ENCODE peak calls at places on chromosome 18, in five cellular contexts. One of them, this sample, is unnamed.
A peak's percentile ranks its signal among the peaks of the same experiment; 100 is the strongest.

GRCh38 chr18:26227051-26227672 is 917 bp downstream of the TAF4B start:
- DNase-seq in IMR-90: no peak
- DNase-seq in suprapubic skin: no peak
- DNase-seq in tibial nerve: no peak
- DNase-seq in ovary: no peak
- DNase-seq in this sample: no peak

GRCh38 chr18:51196116-51196810 is 1.2 kb downstream of the MEX3C start:
- DNase-seq in IMR-90: peak; percentile 15
- DNase-seq in suprapubic skin: peak; percentile 84
- DNase-seq in tibial nerve: peak; percentile 32
- DNase-seq in ovary: peak; percentile 64
- DNase-seq in this sample: peak; percentile 89

GRCh38 chr18:5518899-5519371 is 24.9 kb downstream of the EPB41L3 start:
- DNase-seq in IMR-90: peak; percentile 71
- DNase-seq in suprapubic skin: no peak
- DNase-seq in tibial nerve: no peak
- DNase-seq in ovary: no peak
- DNase-seq in this sample: no peak

GRCh38 chr18:39487932-39488331 is 1922.3 kb upstream of the CELF4 start:
- DNase-seq in IMR-90: no peak
- DNase-seq in suprapubic skin: no peak
- DNase-seq in tibial nerve: no peak
- DNase-seq in ovary: no peak
- DNase-seq in this sample: no peak

GRCh38 chr18:31573047-31573446 is 18.6 kb upstream of the TTR start:
- DNase-seq in IMR-90: no peak
- DNase-seq in suprapubic skin: no peak
- DNase-seq in tibial nerve: no peak
- DNase-seq in ovary: no peak
- DNase-seq in this sample: no peak

GRCh38 chr18:61394983-61395382 is 61.8 kb downstream of the CDH20 start:
- DNase-seq in IMR-90: no peak
- DNase-seq in suprapubic skin: no peak
- DNase-seq in tibial nerve: no peak
- DNase-seq in ovary: no peak
- DNase-seq in this sample: no peak

GRCh38 chr18:13266208-13267100 is 47.9 kb downstream of the LDLRAD4 start:
- DNase-seq in IMR-90: no peak
- DNase-seq in suprapubic skin: peak; percentile 84
- DNase-seq in tibial nerve: no peak
- DNase-seq in ovary: no peak
- DNase-seq in this sample: peak; percentile 40

GRCh38 chr18:5237083-5237722 is 40.1 kb upstream of the AKAIN1 start:
- DNase-seq in IMR-90: peak; percentile 34
- DNase-seq in suprapubic skin: no peak
- DNase-seq in tibial nerve: no peak
- DNase-seq in ovary: no peak
- DNase-seq in this sample: no peak

GRCh38 chr18:62735387-62735786 is 20.0 kb downstream of the PHLPP1 start:
- DNase-seq in IMR-90: no peak
- DNase-seq in suprapubic skin: no peak
- DNase-seq in tibial nerve: no peak
- DNase-seq in ovary: no peak
- DNase-seq in this sample: no peak

GRCh38 chr18:21004721-21005120 is 106.9 kb downstream of the ROCK1 start:
- DNase-seq in IMR-90: peak; percentile 86
- DNase-seq in suprapubic skin: no peak
- DNase-seq in tibial nerve: no peak
- DNase-seq in ovary: no peak
- DNase-seq in this sample: no peak

GRCh38 chr18:28108801-28109200 is 68.1 kb downstream of the CDH2 start:
- DNase-seq in IMR-90: no peak
- DNase-seq in suprapubic skin: no peak
- DNase-seq in tibial nerve: no peak
- DNase-seq in ovary: no peak
- DNase-seq in this sample: no peak

GRCh38 chr18:72700961-72701710 is 157.0 kb upstream of the CBLN2 start:
- DNase-seq in IMR-90: peak; percentile 14
- DNase-seq in suprapubic skin: no peak
- DNase-seq in tibial nerve: no peak
- DNase-seq in ovary: no peak
- DNase-seq in this sample: no peak

GRCh38 chr18:30987479-30988241 is 54.9 kb downstream of the DSC3 start:
- DNase-seq in IMR-90: no peak
- DNase-seq in suprapubic skin: no peak
- DNase-seq in tibial nerve: no peak
- DNase-seq in ovary: no peak
- DNase-seq in this sample: no peak

GRCh38 chr18:34990571-34990970 is 50.6 kb upstream of the MAPRE2 start:
- DNase-seq in IMR-90: peak; percentile 11
- DNase-seq in suprapubic skin: no peak
- DNase-seq in tibial nerve: no peak
- DNase-seq in ovary: no peak
- DNase-seq in this sample: no peak

GRCh38 chr18:36630917-36631316 is 197.9 kb downstream of the TPGS2 start:
- DNase-seq in IMR-90: no peak
- DNase-seq in suprapubic skin: no peak
- DNase-seq in tibial nerve: no peak
- DNase-seq in ovary: no peak
- DNase-seq in this sample: no peak

GRCh38 chr18:10715791-10716190 is 190.0 kb downstream of the NAPG start:
- DNase-seq in IMR-90: peak; percentile 73
- DNase-seq in suprapubic skin: no peak
- DNase-seq in tibial nerve: no peak
- DNase-seq in ovary: no peak
- DNase-seq in this sample: no peak

GRCh38 chr18:44180683-44181082 is 500.0 kb upstream of the SETBP1 start:
- DNase-seq in IMR-90: peak; percentile 3
- DNase-seq in suprapubic skin: no peak
- DNase-seq in tibial nerve: no peak
- DNase-seq in ovary: no peak
- DNase-seq in this sample: no peak

GRCh38 chr18:79630266-79631095 is 49.1 kb upstream of the CTDP1 start:
- DNase-seq in IMR-90: no peak
- DNase-seq in suprapubic skin: peak; percentile 40
- DNase-seq in tibial nerve: no peak
- DNase-seq in ovary: no peak
- DNase-seq in this sample: no peak

GRCh38 chr18:35155403-35156117 is 85.3 kb upstream of the ZNF397 start:
- DNase-seq in IMR-90: peak; percentile 15
- DNase-seq in suprapubic skin: no peak
- DNase-seq in tibial nerve: no peak
- DNase-seq in ovary: no peak
- DNase-seq in this sample: no peak

GRCh38 chr18:44725300-44726096 is 44.8 kb downstream of the SETBP1 start:
- DNase-seq in IMR-90: peak; percentile 43
- DNase-seq in suprapubic skin: no peak
- DNase-seq in tibial nerve: no peak
- DNase-seq in ovary: peak; percentile 60
- DNase-seq in this sample: no peak

GRCh38 chr18:62790836-62791772 is 75.8 kb downstream of the PHLPP1 start:
- DNase-seq in IMR-90: peak; percentile 75
- DNase-seq in suprapubic skin: no peak
- DNase-seq in tibial nerve: no peak
- DNase-seq in ovary: no peak
- DNase-seq in this sample: no peak

GRCh38 chr18:55396267-55396905 is 191.6 kb downstream of the TCF4 start:
- DNase-seq in IMR-90: no peak
- DNase-seq in suprapubic skin: no peak
- DNase-seq in tibial nerve: no peak
- DNase-seq in ovary: no peak
- DNase-seq in this sample: no peak
- H3K4me3 ChIP-seq in IMR-90: no peak overlapping the region
- H3K4me3 ChIP-seq in suprapubic skin: no peak overlapping the region
- H3K4me3 ChIP-seq in tibial nerve: no peak overlapping the region
- H3K4me3 ChIP-seq in ovary: no peak overlapping the region
- H3K4me3 ChIP-seq in this sample: no peak overlapping the region

GRCh38 chr18:29164993-29165599 is 988.2 kb upstream of the CDH2 start:
- DNase-seq in IMR-90: peak; percentile 90
- DNase-seq in suprapubic skin: no peak
- DNase-seq in tibial nerve: no peak
- DNase-seq in ovary: no peak
- DNase-seq in this sample: no peak

GRCh38 chr18:29160123-29160522 is 983.2 kb upstream of the CDH2 start:
- DNase-seq in IMR-90: no peak
- DNase-seq in suprapubic skin: no peak
- DNase-seq in tibial nerve: no peak
- DNase-seq in ovary: no peak
- DNase-seq in this sample: no peak

GRCh38 chr18:29163596-29163995 is 986.7 kb upstream of the CDH2 start:
- DNase-seq in IMR-90: no peak
- DNase-seq in suprapubic skin: no peak
- DNase-seq in tibial nerve: no peak
- DNase-seq in ovary: no peak
- DNase-seq in this sample: no peak

GRCh38 chr18:29161429-29161828 is 984.5 kb upstream of the CDH2 start:
- DNase-seq in IMR-90: peak; percentile 26
- DNase-seq in suprapubic skin: no peak
- DNase-seq in tibial nerve: no peak
- DNase-seq in ovary: no peak
- DNase-seq in this sample: no peak

DNA sequence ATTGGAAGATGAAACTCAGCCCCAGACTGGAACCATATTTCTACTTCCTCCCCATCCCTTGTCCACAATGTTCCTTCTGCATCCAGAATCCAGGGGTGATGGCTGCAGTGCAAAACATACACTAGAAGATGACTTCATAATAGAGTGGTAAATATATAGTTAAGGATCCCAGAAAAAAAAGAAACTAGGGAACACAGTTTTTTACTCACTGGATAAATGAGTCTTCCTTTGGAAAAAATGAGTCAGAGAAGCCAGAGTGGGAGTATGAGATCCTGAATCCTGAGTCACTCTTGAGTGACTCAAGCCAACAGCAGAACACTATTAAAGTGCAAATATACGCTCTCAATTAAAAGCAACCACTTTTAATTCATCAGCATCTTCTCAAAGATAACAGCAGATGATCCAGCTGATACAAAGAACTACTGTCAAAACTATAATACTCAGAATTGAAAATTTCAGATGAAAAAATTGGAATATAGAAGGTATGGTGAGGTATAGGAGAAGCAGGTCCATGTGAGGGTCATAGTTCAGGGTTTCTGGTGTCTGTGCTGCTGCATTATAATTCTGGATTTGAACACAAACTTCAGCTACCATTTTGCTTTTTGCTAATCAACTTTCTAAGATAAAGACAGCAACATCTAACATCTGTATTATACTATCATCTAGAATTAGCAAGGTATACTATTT is 987.2 kb upstream of the CDH2 start:
- DNase-seq in IMR-90: peak; percentile 96
- DNase-seq in suprapubic skin: no peak
- DNase-seq in tibial nerve: no peak
- DNase-seq in ovary: no peak
- DNase-seq in this sample: no peak
- H3K27ac ChIP-seq in IMR-90: peak overlapping the region; percentile 100
- H3K27ac ChIP-seq in suprapubic skin: peak overlapping the region; percentile 39
- H3K27ac ChIP-seq in tibial nerve: peak overlapping the region; percentile 30
- H3K27ac ChIP-seq in ovary: no peak overlapping the region
- H3K27ac ChIP-seq in this sample: no peak overlapping the region

GRCh38 chr18:48798334-48799197 is 152.2 kb downstream of the SMAD7 start:
- DNase-seq in IMR-90: no peak
- DNase-seq in suprapubic skin: peak; percentile 32
- DNase-seq in tibial nerve: no peak
- DNase-seq in ovary: no peak
- DNase-seq in this sample: no peak

GRCh38 chr18:48796491-48797205 is 154.1 kb downstream of the SMAD7 start:
- DNase-seq in IMR-90: no peak
- DNase-seq in suprapubic skin: peak; percentile 31
- DNase-seq in tibial nerve: peak; percentile 8
- DNase-seq in ovary: peak; percentile 4
- DNase-seq in this sample: no peak

GRCh38 chr18:48797841-48798255 is 152.9 kb downstream of the SMAD7 start:
- DNase-seq in IMR-90: no peak
- DNase-seq in suprapubic skin: peak; percentile 57
- DNase-seq in tibial nerve: no peak
- DNase-seq in ovary: no peak
- DNase-seq in this sample: no peak

GRCh38 chr18:48794251-48794970 is 156.4 kb downstream of the SMAD7 start:
- DNase-seq in IMR-90: no peak
- DNase-seq in suprapubic skin: peak; percentile 31
- DNase-seq in tibial nerve: peak; percentile 4
- DNase-seq in ovary: peak; percentile 4
- DNase-seq in this sample: no peak

GRCh38 chr18:48795696-48796095 is 155.1 kb downstream of the SMAD7 start:
- DNase-seq in IMR-90: no peak
- DNase-seq in suprapubic skin: peak; percentile 34
- DNase-seq in tibial nerve: peak; percentile 3
- DNase-seq in ovary: no peak
- DNase-seq in this sample: no peak
- TF ChIP-seq POLR2A in IMR-90: no peak
- TF ChIP-seq POLR2A in suprapubic skin: no peak
- TF ChIP-seq POLR2A in tibial nerve: no peak
- TF ChIP-seq POLR2A in ovary: no peak
- TF ChIP-seq POLR2A in this sample: no peak

GRCh38 chr18:9531791-9532410 is 56.6 kb downstream of the RALBP1 start:
- DNase-seq in IMR-90: peak; percentile 33
- DNase-seq in suprapubic skin: no peak
- DNase-seq in tibial nerve: no peak
- DNase-seq in ovary: no peak
- DNase-seq in this sample: no peak

GRCh38 chr18:9536354-9537152 is 61.2 kb downstream of the RALBP1 start:
- DNase-seq in IMR-90: peak; percentile 61
- DNase-seq in suprapubic skin: no peak
- DNase-seq in tibial nerve: no peak
- DNase-seq in ovary: no peak
- DNase-seq in this sample: no peak

GRCh38 chr18:9537638-9538037 is 62.3 kb downstream of the RALBP1 start:
- DNase-seq in IMR-90: no peak
- DNase-seq in suprapubic skin: no peak
- DNase-seq in tibial nerve: no peak
- DNase-seq in ovary: no peak
- DNase-seq in this sample: no peak

GRCh38 chr18:9534844-9535243 is 59.5 kb downstream of the RALBP1 start:
- DNase-seq in IMR-90: no peak
- DNase-seq in suprapubic skin: no peak
- DNase-seq in tibial nerve: no peak
- DNase-seq in ovary: no peak
- DNase-seq in this sample: no peak

DNA sequence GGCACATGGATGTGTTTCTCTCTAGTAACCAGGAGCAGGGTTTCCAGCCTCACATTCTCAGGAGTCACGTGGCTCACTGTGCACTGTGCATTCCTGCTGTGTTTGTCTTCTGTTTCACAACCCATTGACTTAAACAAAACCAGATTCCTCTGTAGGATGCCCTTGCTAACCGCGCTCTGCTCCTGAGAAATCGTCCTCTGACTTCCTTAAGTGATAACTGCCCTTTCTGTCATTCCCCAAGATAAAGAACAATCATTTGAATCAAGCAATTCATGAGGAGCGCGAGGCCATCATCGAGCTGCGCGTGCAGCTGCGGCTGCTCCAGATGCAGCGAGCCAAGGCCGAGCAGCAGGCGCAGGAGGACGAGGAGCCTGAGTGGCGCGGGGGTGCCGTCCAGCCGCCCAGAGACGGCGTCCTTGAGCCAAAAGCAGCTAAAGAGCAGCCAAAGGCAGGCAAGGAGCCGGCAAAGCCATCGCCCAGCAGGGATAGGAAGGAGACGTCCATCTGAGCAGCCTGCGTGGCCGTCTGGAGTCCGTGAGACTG is 60.2 kb downstream of the RALBP1 start:
- DNase-seq in IMR-90: peak; percentile 96
- DNase-seq in suprapubic skin: no peak
- DNase-seq in tibial nerve: no peak
- DNase-seq in ovary: peak; percentile 77
- DNase-seq in this sample: no peak
- H3K4me3 ChIP-seq in IMR-90: no peak overlapping the region
- H3K4me3 ChIP-seq in suprapubic skin: peak overlapping the region; percentile 18
- H3K4me3 ChIP-seq in tibial nerve: no peak overlapping the region
- H3K4me3 ChIP-seq in ovary: no peak overlapping the region
- H3K4me3 ChIP-seq in this sample: no peak overlapping the region

This sample was measured in vagina.